ENCODE peak calls at places on chromosomes 6 and 20, in four cellular contexts. Q is AML-193, P is cardiac muscle cell, L is NCI-H2029 treated with DMSO at 0.1 percent for 48 hours. B is an unnamed sample.

GRCh38 chr6:82068721-82069120 is 178.8 kb downstream of the IBTK start:
- DNase-seq in Q (no peak), P (no peak), L (no peak), B (no peak)

GRCh38 chr6:106097368-106098231 is 11.5 kb downstream of the PRDM1 start:
- DNase-seq in Q (peak), P (peak), L (no peak), B (peak)

GRCh38 chr6:143872211-143872610 is 7.9 kb downstream of the ZC2HC1B start:
- DNase-seq in Q (no peak), P (peak), L (no peak), B (peak)

GRCh38 chr6:90274481-90275030 is 22.1 kb downstream of the BACH2 start:
- DNase-seq in Q (no peak), P (no peak), L (no peak), B (no peak)

GRCh38 chr20:33733654-33734576 is 2.1 kb downstream of the ZNF341 start:
- DNase-seq in Q (peak), P (peak), L (no peak), B (peak)

GRCh38 chr6:89951574-89952360 is 57.5 kb downstream of the GJA10 start:
- DNase-seq in Q (no peak), P (peak), L (peak), B (peak)

GRCh38 chr6:164378330-164378729 is 931.1 kb downstream of the C6orf118 start:
- DNase-seq in Q (no peak), P (no peak), L (no peak), B (no peak)

GRCh38 chr20:1688886-1689538 is 31.4 kb upstream of the SIRPG start:
- DNase-seq in Q (no peak), P (no peak), L (no peak), B (no peak)

GRCh38 chr6:4394786-4395185 is 259.4 kb upstream of the ECI2 start:
- DNase-seq in Q (no peak), P (no peak), L (peak), B (no peak)

GRCh38 chr20:53294804-53295203 is 298.8 kb downstream of the ZNF217 start:
- DNase-seq in Q (no peak), P (no peak), L (no peak), B (no peak)

GRCh38 chr20:45462711-45463110 is 6.8 kb upstream of the WFDC2 start:
- DNase-seq in Q (no peak), P (no peak), L (no peak), B (no peak)

GRCh38 chr6:44486002-44486421 is 98.5 kb downstream of the CDC5L start:
- DNase-seq in Q (no peak), P (no peak), L (no peak), B (no peak)

GRCh38 chr20:32343438-32343837 is 14.7 kb upstream of the ASXL1 start:
- DNase-seq in Q (no peak), P (peak), L (no peak), B (no peak)

GRCh38 chr20:23668477-23668951 is 20.3 kb downstream of the CST4 start:
- DNase-seq in Q (peak), P (peak), L (peak), B (peak)

GRCh38 chr20:50356522-50356880 is 153.7 kb upstream of the PTPN1 start:
- DNase-seq in Q (no peak), P (no peak), L (no peak), B (no peak)

GRCh38 chr6:47484616-47485015 is 7.0 kb downstream of the CD2AP start:
- DNase-seq in Q (no peak), P (peak), L (no peak), B (no peak)

GRCh38 chr6:5851261-5851757 is 155.4 kb downstream of the NRN1 start:
- DNase-seq in Q (no peak), P (peak), L (no peak), B (peak)

GRCh38 chr20:37745553-37745952 is 51.7 kb downstream of the CTNNBL1 start:
- DNase-seq in Q (no peak), P (no peak), L (no peak), B (no peak)

GRCh38 chr6:162198925-162199324 is 528.6 kb downstream of the PRKN start:
- DNase-seq in Q (no peak), P (no peak), L (no peak), B (no peak)

GRCh38 chr20:47440857-47441773 is 60.6 kb upstream of the NCOA3 start:
- DNase-seq in Q (no peak), P (peak), L (no peak), B (peak)

GRCh38 chr20:5100684-5101347 is 18.9 kb downstream of the PCNA start:
- DNase-seq in Q (peak), P (peak), L (peak), B (peak)

GRCh38 chr20:19915111-19915798 is 101.9 kb upstream of the NAA20 start:
- DNase-seq in Q (peak), P (peak), L (no peak), B (no peak)